ENCODE peak calls at places on chromosome 16, in eight cellular contexts. P is iPS-NIHi11; N is aorta; O is stromal cell of bone marrow; M is left kidney; L is RPMI8226; K is IMR-90; W is activated T-helper 1 cell treated with anti-CD3 and anti-CD28 coated beads, Interleukin-12 subunit alpha, Interleukin-12 subunit beta, Interleukin-2, Interleukin-4 antibody, amounts not matched to agents 30 ng/mL and 10 ng/mL and 1 ng/mL, durations not matched to agents 14 hours and 24 hours and 36 hours. Q is an unnamed sample.

GRCh38 chr16:64971211-64971610 is 150.7 kb downstream of the CDH11 start:
- DNase-seq in M (no peak), P (no peak), O (no peak), N (no peak), K (no peak), L (no peak), W (no peak), Q (no peak)

GRCh38 chr16:998211-998610 is 16.6 kb downstream of the SOX8 start:
- DNase-seq in M (no peak), N (no peak), K (no peak), O (no peak), P (no peak), L (peak), W (no peak), Q (no peak)

GRCh38 chr16:19715566-19715965 is 2.5 kb downstream of the KNOP1 start:
- DNase-seq in L (no peak), M (no peak), P (no peak), N (no peak), W (no peak), K (no peak), O (no peak), Q (no peak)

GRCh38 chr16:86823125-86823524 is 244.8 kb downstream of the FOXL1 start:
- DNase-seq in K (no peak), W (no peak), P (no peak), M (no peak), L (no peak), N (no peak), O (no peak), Q (no peak)

GRCh38 chr16:785563-786535 is 2.3 kb downstream of the RPUSD1 start:
- DNase-seq in K (peak), O (peak), M (peak), P (peak), W (peak), L (peak), N (peak), Q (peak)

GRCh38 chr16:79295746-79296145 is 304.8 kb downstream of the MAF start:
- DNase-seq in O (no peak), K (no peak), W (no peak), M (no peak), L (no peak), P (no peak), N (no peak), Q (no peak)

GRCh38 chr16:11196286-11196828 is 59.6 kb downstream of the SOCS1 start:
- DNase-seq in P (no peak), M (no peak), L (no peak), K (peak), N (no peak), O (no peak), W (no peak), Q (no peak)

GRCh38 chr16:78505544-78506371 is 406.3 kb downstream of the WWOX start:
- DNase-seq in N (peak), O (peak), M (peak), W (no peak), P (peak), L (peak), K (no peak), Q (no peak)

GRCh38 chr16:1895949-1896675 is 22.1 kb downstream of the HS3ST6 start:
- DNase-seq in P (peak), N (no peak), W (no peak), M (no peak), O (no peak), L (no peak), K (no peak), Q (no peak)

GRCh38 chr16:4684763-4685162 is 8.6 kb upstream of the NUDT16L1 start:
- DNase-seq in L (no peak), M (no peak), W (no peak), N (no peak), P (no peak), O (no peak), K (no peak), Q (no peak)

GRCh38 chr16:15035163-15035729 is 20.6 kb downstream of the NTAN1 start:
- DNase-seq in O (no peak), K (no peak), W (no peak), N (no peak), P (no peak), M (no peak), L (no peak), Q (no peak)

GRCh38 chr16:662597-662996 is 5.3 kb upstream of the RHOT2 start:
- DNase-seq in W (no peak), P (no peak), M (no peak), O (no peak), L (no peak), N (no peak), K (no peak), Q (no peak)

GRCh38 chr16:23514381-23515152 is 4.3 kb upstream of the GGA2 start:
- DNase-seq in K (no peak), O (no peak), N (peak), P (no peak), W (peak), L (no peak), M (no peak), Q (no peak)

GRCh38 chr16:14527411-14528044 is 102.5 kb downstream of the PARN start:
- DNase-seq in O (peak), M (peak), W (no peak), P (no peak), K (peak), N (no peak), L (no peak), Q (no peak)